ENCODE peak calls at places on chromosomes 11 and 22, in four cellular contexts. X is NCI-H774, D is AML-193, O is LHCN-M2. N is an unnamed sample.

GRCh38 chr22:25828422-25828821 is 86.4 kb downstream of the MYO18B start:
- DNase-seq in D (no peak), O (no peak), X (no peak), N (no peak)

GRCh38 chr11:58525037-58525614 is 17.2 kb upstream of the OR5B21 start:
- DNase-seq in D (peak), O (no peak), X (no peak), N (no peak)

GRCh38 chr11:72781063-72781312 is 12.9 kb downstream of the STARD10 start:
- DNase-seq in X (peak), D (no peak), O (no peak), N (no peak)

GRCh38 chr11:123478352-123478986 is 48.4 kb downstream of the GRAMD1B start:
- DNase-seq in X (peak), O (peak), D (peak), N (peak)

GRCh38 chr11:59901306-59901705 is 22.7 kb downstream of the OOSP3 start:
- DNase-seq in X (no peak), O (peak), D (no peak), N (no peak)

GRCh38 chr22:45708145-45708544 is 36.5 kb downstream of the ATXN10 start:
- DNase-seq in O (no peak), X (no peak), D (no peak), N (no peak)

GRCh38 chr22:24285245-24285644 is 14.6 kb downstream of the SPECC1L start:
- DNase-seq in O (no peak), X (no peak), D (no peak), N (no peak)

GRCh38 chr11:114111369-114112042 is 52.0 kb downstream of the ZBTB16 start:
- DNase-seq in O (no peak), D (no peak), X (no peak), N (no peak)

GRCh38 chr11:111557425-111558111 is 17.0 kb downstream of the LAYN start:
- DNase-seq in X (no peak), D (no peak), O (peak), N (no peak)

GRCh38 chr22:45550416-45550815 is 47.7 kb downstream of the FBLN1 start:
- DNase-seq in O (no peak), X (no peak), D (no peak), N (no peak)

GRCh38 chr22:32850157-32850556 is 48.7 kb downstream of the TIMP3 start:
- DNase-seq in X (no peak), D (no peak), O (no peak), N (no peak)

GRCh38 chr11:133964946-133965632 is 8.3 kb upstream of the IGSF9B start:
- DNase-seq in X (no peak), O (peak), D (no peak), N (no peak)

GRCh38 chr22:50574383-50574755 is 3.9 kb downstream of the CPT1B start:
- DNase-seq in O (no peak), D (no peak), X (no peak), N (no peak)

GRCh38 chr11:126488591-126489370 is 133.3 kb downstream of the ST3GAL4 start:
- DNase-seq in X (no peak), O (no peak), D (no peak), N (no peak)

GRCh38 chr11:133082453-133082781 is 449.9 kb downstream of the OPCML start:
- DNase-seq in O (no peak), X (no peak), D (no peak), N (no peak)

GRCh38 chr11:24383137-24383536 is 113.7 kb upstream of the LUZP2 start:
- DNase-seq in X (no peak), O (no peak), D (no peak), N (no peak)

GRCh38 chr22:19902245-19902699 is 39.3 kb upstream of the COMT start:
- DNase-seq in D (no peak), O (no peak), X (no peak), N (no peak)

GRCh38 chr22:33796494-33796893 is 123.8 kb downstream of the LARGE1 start:
- DNase-seq in D (peak), X (no peak), O (no peak), N (no peak)

GRCh38 chr11:56885854-56886253 is 102.9 kb upstream of the OR5AK2 start:
- DNase-seq in D (no peak), X (no peak), O (no peak), N (no peak)

GRCh38 chr11:113474362-113475159 is 637 bp downstream of the DRD2 start:
- DNase-seq in D (no peak), O (peak), X (no peak), N (peak)

GRCh38 chr11:113593698-113594308 is 112.3 kb downstream of the TMPRSS5 start:
- DNase-seq in O (no peak), X (no peak), D (no peak), N (no peak)

GRCh38 chr11:112297248-112297866 is 36.7 kb upstream of the PLET1 start:
- DNase-seq in X (no peak), O (no peak), D (no peak), N (no peak)

GRCh38 chr11:44067266-44067665 is 1.2 kb downstream of the ACCS start:
- DNase-seq in X (no peak), D (peak), O (no peak), N (no peak)

GRCh38 chr22:24379536-24379935 is 47.9 kb upstream of the ADORA2A start:
- DNase-seq in X (no peak), O (no peak), D (no peak), N (no peak)

GRCh38 chr11:101091781-101092180 is 37.8 kb downstream of the PGR start:
- DNase-seq in O (no peak), D (no peak), X (peak), N (no peak)

GRCh38 chr11:14645247-14645912 is 1.8 kb downstream of the PDE3B start:
- DNase-seq in O (no peak), D (peak), X (no peak), N (no peak)

GRCh38 chr22:48890693-48891554 is 936.7 kb downstream of the BRD1 start:
- DNase-seq in O (no peak), X (no peak), D (no peak), N (no peak)

GRCh38 chr22:23036684-23037428 is 33.5 kb upstream of the GNAZ start:
- DNase-seq in D (no peak), O (no peak), X (no peak), N (no peak)

GRCh38 chr22:40982482-40983385 is 31.6 kb downstream of the RBX1 start:
- DNase-seq in O (no peak), X (no peak), D (no peak), N (no peak)

GRCh38 chr22:23850136-23850611 is 7.5 kb upstream of the SLC2A11 start:
- DNase-seq in X (no peak), D (no peak), O (no peak), N (no peak)

GRCh38 chr11:45212566-45213315 is 66.3 kb downstream of the PRDM11 start:
- DNase-seq in X (no peak), D (no peak), O (no peak), N (peak)

GRCh38 chr22:36442506-36443197 is 38.8 kb downstream of the TXN2 start:
- DNase-seq in O (no peak), X (no peak), D (no peak), N (no peak)

GRCh38 chr11:134560566-134561347 is 148.7 kb upstream of the B3GAT1 start:
- DNase-seq in O (no peak), X (no peak), D (no peak), N (no peak)

GRCh38 chr22:39598017-39598965 is 27.7 kb downstream of the CACNA1I start:
- DNase-seq in D (no peak), O (no peak), X (peak), N (peak)

GRCh38 chr22:41911292-41911611 is 3.6 kb downstream of the SHISA8 start:
- DNase-seq in O (no peak), X (no peak), D (no peak), N (no peak)

GRCh38 chr11:66438009-66438503 is 592 bp downstream of the MRPL11 start:
- DNase-seq in D (no peak), X (no peak), O (no peak), N (no peak)